ENCODE peak calls at places on chromosomes 5 and 9, in five cellular contexts. G is pancreas; T is activated CD8-positive, alpha-beta T cell treated with anti-CD3 and anti-CD28 coated beads, Interleukin-2, amount 10 ng/mL, durations not matched to agents 7 days and 5 days; H is upper lobe of right lung; L is IMR-90. K is an unnamed sample.

GRCh38 chr5:82793808-82794419 is 283.3 kb downstream of the TMEM167A start:
- ATAC-seq in T (no peak), G (no peak), H (peak), L (no peak), K (no peak)

GRCh38 chr5:58499951-58500350 is 8.7 kb downstream of the GAPT start:
- ATAC-seq in H (peak), T (no peak), G (peak), L (no peak), K (no peak)

GRCh38 chr9:133786371-133786753 is 48.2 kb upstream of the SARDH start:
- ATAC-seq in G (no peak), T (no peak), L (no peak), H (peak), K (no peak)

GRCh38 chr9:87824886-87825285 is 57.8 kb upstream of the SPATA31E1 start:
- ATAC-seq in T (no peak), G (no peak), L (no peak), H (no peak), K (no peak)

GRCh38 chr9:114348906-114349482 is 19.3 kb downstream of the ORM2 start:
- ATAC-seq in G (peak), T (peak), H (peak), L (peak), K (peak)

GRCh38 chr9:87554976-87555375 is 57.3 kb downstream of the DAPK1 start:
- ATAC-seq in T (no peak), G (no peak), L (no peak), H (peak), K (no peak)

GRCh38 chr9:127458921-127459320 is 7.6 kb downstream of the LRSAM1 start:
- ATAC-seq in T (no peak), L (no peak), G (no peak), H (peak), K (no peak)

GRCh38 chr9:107784235-107784958 is 294.8 kb upstream of the KLF4 start:
- ATAC-seq in L (peak), H (peak), G (peak), T (no peak), K (no peak)

GRCh38 chr9:104971521-104971920 is 43.6 kb upstream of the ABCA1 start:
- ATAC-seq in L (no peak), T (no peak), G (no peak), H (no peak), K (no peak)

GRCh38 chr5:109309326-109310063 is 100.3 kb downstream of the PJA2 start:
- ATAC-seq in H (no peak), T (no peak), G (no peak), L (no peak), K (no peak)

GRCh38 chr5:149414405-149415244 is 35.5 kb upstream of the IL17B start:
- ATAC-seq in H (no peak), L (peak), G (peak), T (no peak), K (no peak)

GRCh38 chr9:84922051-84922450 is 252.5 kb downstream of the NTRK2 start:
- ATAC-seq in T (no peak), G (no peak), L (no peak), H (no peak), K (no peak)

GRCh38 chr5:155661859-155662258 is 648.3 kb downstream of the KIF4B start:
- ATAC-seq in H (no peak), L (no peak), T (no peak), G (no peak), K (no peak)

GRCh38 chr9:126915281-126915816 is 767 bp downstream of the RALGPS1 start:
- ATAC-seq in L (no peak), T (peak), G (peak), H (peak), K (peak)

GRCh38 chr9:104107799-104108198 is 13.7 kb downstream of the SMC2 start:
- ATAC-seq in G (no peak), H (no peak), L (no peak), T (no peak), K (no peak)

GRCh38 chr5:127878174-127878750 is 175.1 kb downstream of the CCDC192 start:
- ATAC-seq in G (peak), L (peak), T (no peak), H (peak), K (peak)

GRCh38 chr5:42991477-42992034 is 48.6 kb downstream of the ANXA2R start:
- ATAC-seq in T (no peak), L (no peak), H (no peak), G (no peak), K (no peak)

GRCh38 chr9:130041648-130042405 is 1.2 kb downstream of the FNBP1 start:
- ATAC-seq in T (no peak), H (no peak), L (peak), G (no peak), K (no peak)

GRCh38 chr9:135925496-135926133 is 18.3 kb upstream of the CAMSAP1 start:
- ATAC-seq in T (no peak), L (no peak), G (no peak), H (no peak), K (no peak)

GRCh38 chr5:94457788-94458187 is 160.6 kb downstream of the KIAA0825 start:
- ATAC-seq in L (no peak), T (no peak), G (no peak), H (no peak), K (no peak)

GRCh38 chr9:35741740-35742139 is 7.3 kb downstream of the GBA2 start:
- ATAC-seq in L (no peak), G (no peak), H (no peak), T (peak), K (no peak)

GRCh38 chr9:35682520-35682919 is 7.2 kb downstream of the TPM2 start:
- ATAC-seq in T (no peak), G (no peak), L (no peak), H (no peak), K (no peak)

K was measured in esophagus mucosa.